ENCODE peak calls at places on chromosomes 13 and 19, in five cellular contexts. A, M, E, Q and V are unnamed samples.

GRCh38 chr19:5178051-5178450 is 162.6 kb downstream of the PTPRS start:
- DNase-seq in M (no peak), Q (no peak), A (no peak), E (no peak), V (no peak)

GRCh38 chr19:41868989-41869300 is 8.1 kb upstream of the CD79A start:
- DNase-seq in E (no peak), M (no peak), A (no peak), Q (no peak), V (no peak)

GRCh38 chr13:78102121-78102677 is 183.6 kb upstream of the EDNRB start:
- DNase-seq in M (peak), E (peak), A (no peak), Q (no peak), V (no peak)

GRCh38 chr19:1466461-1467227 is 12.4 kb downstream of the C19orf25 start:
- DNase-seq in M (no peak), Q (no peak), E (no peak), A (no peak), V (no peak)

GRCh38 chr19:1067341-1068103 is 555 bp downstream of the ARHGAP45 start:
- DNase-seq in M (no peak), Q (no peak), E (no peak), A (no peak), V (peak)

GRCh38 chr13:50594276-50594970 is 249.1 kb downstream of the DLEU7 start:
- DNase-seq in E (no peak), M (no peak), A (peak), Q (no peak), V (no peak)

GRCh38 chr19:46112527-46112926 is 12.0 kb downstream of the IGFL3 start:
- DNase-seq in A (no peak), Q (no peak), E (no peak), M (no peak), V (no peak)

GRCh38 chr19:601310-601709 is 11.6 kb downstream of the HCN2 start:
- DNase-seq in M (no peak), A (no peak), Q (no peak), E (no peak), V (no peak)

GRCh38 chr19:34430738-34431625 is 2.8 kb downstream of the UBA2 start:
- DNase-seq in A (peak), M (peak), Q (no peak), E (peak), V (peak)

GRCh38 chr13:111577956-111578595 is 257.6 kb downstream of the TEX29 start:
- DNase-seq in A (no peak), Q (no peak), M (no peak), E (no peak), V (no peak)